ENCODE peak calls at places on chromosomes 1 and 21, in seven cellular contexts. One of them, this sample, is unnamed.

GRCh38 chr21:36923270-36923669 is 43.2 kb downstream of the HLCS start:
- DNase-seq in kidney: no peak
- DNase-seq in NCI-H748 treated with DMSO at 0.1 percent for 48 hours: no peak
- DNase-seq in lower leg skin: no peak
- DNase-seq in MM.1S: no peak
- DNase-seq in NAMALWA: no peak
- DNase-seq in AG08396: no peak
- DNase-seq in this sample: no peak

GRCh38 chr1:226181996-226182714 is 4.4 kb downstream of the ACBD3 start:
- DNase-seq in kidney: no peak
- DNase-seq in NAMALWA: peak; percentile 62
- DNase-seq in AG08396: peak; percentile 26
- DNase-seq in MM.1S: no peak
- DNase-seq in lower leg skin: peak; percentile 43
- DNase-seq in NCI-H748 treated with DMSO at 0.1 percent for 48 hours: no peak
- DNase-seq in this sample: peak; percentile 41

GRCh38 chr1:212482352-212483153 is 49.8 kb downstream of the NENF start:
- DNase-seq in NAMALWA: no peak
- DNase-seq in lower leg skin: no peak
- DNase-seq in AG08396: no peak
- DNase-seq in MM.1S: no peak
- DNase-seq in kidney: peak; percentile 43
- DNase-seq in NCI-H748 treated with DMSO at 0.1 percent for 48 hours: no peak
- DNase-seq in this sample: no peak

GRCh38 chr1:46128336-46128735 is 4.1 kb downstream of the PIK3R3 start:
- DNase-seq in kidney: no peak
- DNase-seq in AG08396: no peak
- DNase-seq in MM.1S: no peak
- DNase-seq in lower leg skin: no peak
- DNase-seq in NCI-H748 treated with DMSO at 0.1 percent for 48 hours: no peak
- DNase-seq in NAMALWA: no peak
- DNase-seq in this sample: no peak

GRCh38 chr1:14679027-14679688 is 80.7 kb downstream of the KAZN start:
- DNase-seq in MM.1S: no peak
- DNase-seq in lower leg skin: no peak
- DNase-seq in kidney: no peak
- DNase-seq in NCI-H748 treated with DMSO at 0.1 percent for 48 hours: no peak
- DNase-seq in NAMALWA: peak; percentile 50
- DNase-seq in AG08396: no peak
- DNase-seq in this sample: no peak

GRCh38 chr1:204390731-204391466 is 20.7 kb downstream of the PPP1R15B start:
- DNase-seq in AG08396: no peak
- DNase-seq in NCI-H748 treated with DMSO at 0.1 percent for 48 hours: no peak
- DNase-seq in NAMALWA: no peak
- DNase-seq in MM.1S: no peak
- DNase-seq in kidney: no peak
- DNase-seq in lower leg skin: no peak
- DNase-seq in this sample: no peak

GRCh38 chr1:94103608-94104007 is 17.3 kb downstream of the ABCA4 start:
- DNase-seq in kidney: no peak
- DNase-seq in lower leg skin: no peak
- DNase-seq in NCI-H748 treated with DMSO at 0.1 percent for 48 hours: no peak
- DNase-seq in MM.1S: no peak
- DNase-seq in NAMALWA: no peak
- DNase-seq in AG08396: no peak
- DNase-seq in this sample: no peak

GRCh38 chr1:220843481-220844011 is 35.7 kb upstream of the HLX start:
- DNase-seq in MM.1S: no peak
- DNase-seq in lower leg skin: no peak
- DNase-seq in NCI-H748 treated with DMSO at 0.1 percent for 48 hours: no peak
- DNase-seq in AG08396: no peak
- DNase-seq in NAMALWA: no peak
- DNase-seq in kidney: no peak
- DNase-seq in this sample: no peak

GRCh38 chr1:184823080-184823479 is 68.4 kb upstream of the EDEM3 start:
- DNase-seq in MM.1S: peak; percentile 4
- DNase-seq in kidney: no peak
- DNase-seq in AG08396: no peak
- DNase-seq in NAMALWA: no peak
- DNase-seq in NCI-H748 treated with DMSO at 0.1 percent for 48 hours: no peak
- DNase-seq in lower leg skin: no peak
- DNase-seq in this sample: no peak

GRCh38 chr1:94886361-94886760 is 40.5 kb downstream of the CNN3 start:
- DNase-seq in kidney: no peak
- DNase-seq in NCI-H748 treated with DMSO at 0.1 percent for 48 hours: no peak
- DNase-seq in AG08396: no peak
- DNase-seq in NAMALWA: no peak
- DNase-seq in lower leg skin: no peak
- DNase-seq in MM.1S: no peak
- DNase-seq in this sample: no peak

GRCh38 chr1:100834779-100835645 is 59.6 kb downstream of the EXTL2 start:
- DNase-seq in lower leg skin: no peak
- DNase-seq in kidney: no peak
- DNase-seq in MM.1S: no peak
- DNase-seq in NAMALWA: peak; percentile 55
- DNase-seq in NCI-H748 treated with DMSO at 0.1 percent for 48 hours: no peak
- DNase-seq in AG08396: no peak
- DNase-seq in this sample: no peak

GRCh38 chr1:55214214-55214902 is 806 bp downstream of the USP24 start:
- DNase-seq in MM.1S: no peak
- DNase-seq in NAMALWA: peak; percentile 66
- DNase-seq in lower leg skin: peak; percentile 37
- DNase-seq in kidney: peak; percentile 89
- DNase-seq in AG08396: peak; percentile 54
- DNase-seq in NCI-H748 treated with DMSO at 0.1 percent for 48 hours: peak; percentile 31
- DNase-seq in this sample: peak; percentile 57